ENCODE peak calls at places on chromosomes 12 and 14, in four cellular contexts. One of them, this sample, is unnamed.
A peak's percentile ranks its signal among the peaks of the same experiment; 100 is the strongest.

GRCh38 chr12:30985814-30986452 is 59.4 kb downstream of the TSPAN11 start:
- DNase-seq in stimulated activated CD8-positive, alpha-beta memory T cell treated with anti-CD3 and anti-CD28 coated beads, Interleukin-15, amount 100 ng/mL, for 1 hour: no peak
- DNase-seq in NCI-H1105 treated with DMSO at 0.1 percent for 48 hours: peak; percentile 52
- DNase-seq in endothelial cell: peak; percentile 79
- DNase-seq in this sample: no peak

GRCh38 chr12:52244615-52244994 is 11.6 kb downstream of the KRT7 start:
- DNase-seq in stimulated activated CD8-positive, alpha-beta memory T cell treated with anti-CD3 and anti-CD28 coated beads, Interleukin-15, amount 100 ng/mL, for 1 hour: no peak
- DNase-seq in NCI-H1105 treated with DMSO at 0.1 percent for 48 hours: no peak
- DNase-seq in endothelial cell: no peak
- DNase-seq in this sample: no peak

GRCh38 chr14:84237881-84238280 is 1292.1 kb upstream of the FLRT2 start:
- DNase-seq in stimulated activated CD8-positive, alpha-beta memory T cell treated with anti-CD3 and anti-CD28 coated beads, Interleukin-15, amount 100 ng/mL, for 1 hour: no peak
- DNase-seq in NCI-H1105 treated with DMSO at 0.1 percent for 48 hours: no peak
- DNase-seq in endothelial cell: no peak
- DNase-seq in this sample: no peak

GRCh38 chr12:78929075-78929418 is 64.5 kb downstream of the SYT1 start:
- DNase-seq in stimulated activated CD8-positive, alpha-beta memory T cell treated with anti-CD3 and anti-CD28 coated beads, Interleukin-15, amount 100 ng/mL, for 1 hour: no peak
- DNase-seq in NCI-H1105 treated with DMSO at 0.1 percent for 48 hours: no peak
- DNase-seq in endothelial cell: no peak
- DNase-seq in this sample: no peak

GRCh38 chr14:94390372-94391086 is 2.1 kb upstream of the SERPINA1 start:
- DNase-seq in stimulated activated CD8-positive, alpha-beta memory T cell treated with anti-CD3 and anti-CD28 coated beads, Interleukin-15, amount 100 ng/mL, for 1 hour: no peak
- DNase-seq in NCI-H1105 treated with DMSO at 0.1 percent for 48 hours: no peak
- DNase-seq in endothelial cell: no peak
- DNase-seq in this sample: no peak

GRCh38 chr12:106415134-106415533 is 57.6 kb downstream of the POLR3B start:
- DNase-seq in stimulated activated CD8-positive, alpha-beta memory T cell treated with anti-CD3 and anti-CD28 coated beads, Interleukin-15, amount 100 ng/mL, for 1 hour: no peak
- DNase-seq in NCI-H1105 treated with DMSO at 0.1 percent for 48 hours: no peak
- DNase-seq in endothelial cell: no peak
- DNase-seq in this sample: no peak

GRCh38 chr14:55938249-55938791 is 179.9 kb upstream of the PELI2 start:
- DNase-seq in stimulated activated CD8-positive, alpha-beta memory T cell treated with anti-CD3 and anti-CD28 coated beads, Interleukin-15, amount 100 ng/mL, for 1 hour: no peak
- DNase-seq in NCI-H1105 treated with DMSO at 0.1 percent for 48 hours: peak; percentile 45
- DNase-seq in endothelial cell: no peak
- DNase-seq in this sample: no peak

GRCh38 chr14:105337966-105338365 is 23.4 kb downstream of the PACS2 start:
- DNase-seq in stimulated activated CD8-positive, alpha-beta memory T cell treated with anti-CD3 and anti-CD28 coated beads, Interleukin-15, amount 100 ng/mL, for 1 hour: no peak
- DNase-seq in NCI-H1105 treated with DMSO at 0.1 percent for 48 hours: no peak
- DNase-seq in endothelial cell: no peak
- DNase-seq in this sample: no peak

GRCh38 chr12:92759634-92760268 is 57.0 kb downstream of the PLEKHG7 start:
- DNase-seq in stimulated activated CD8-positive, alpha-beta memory T cell treated with anti-CD3 and anti-CD28 coated beads, Interleukin-15, amount 100 ng/mL, for 1 hour: no peak
- DNase-seq in NCI-H1105 treated with DMSO at 0.1 percent for 48 hours: no peak
- DNase-seq in endothelial cell: no peak
- DNase-seq in this sample: no peak

GRCh38 chr14:55388160-55388559 is 23.5 kb downstream of the ATG14 start:
- DNase-seq in stimulated activated CD8-positive, alpha-beta memory T cell treated with anti-CD3 and anti-CD28 coated beads, Interleukin-15, amount 100 ng/mL, for 1 hour: no peak
- DNase-seq in NCI-H1105 treated with DMSO at 0.1 percent for 48 hours: no peak
- DNase-seq in endothelial cell: no peak
- DNase-seq in this sample: no peak

GRCh38 chr12:65497645-65498044 is 219.2 kb downstream of the MSRB3 start:
- DNase-seq in stimulated activated CD8-positive, alpha-beta memory T cell treated with anti-CD3 and anti-CD28 coated beads, Interleukin-15, amount 100 ng/mL, for 1 hour: no peak
- DNase-seq in NCI-H1105 treated with DMSO at 0.1 percent for 48 hours: no peak
- DNase-seq in endothelial cell: no peak
- DNase-seq in this sample: no peak

GRCh38 chr12:25648460-25648859 is 95.4 kb upstream of the LMNTD1 start:
- DNase-seq in stimulated activated CD8-positive, alpha-beta memory T cell treated with anti-CD3 and anti-CD28 coated beads, Interleukin-15, amount 100 ng/mL, for 1 hour: no peak
- DNase-seq in NCI-H1105 treated with DMSO at 0.1 percent for 48 hours: peak; percentile 49
- DNase-seq in endothelial cell: peak; percentile 24
- DNase-seq in this sample: no peak

GRCh38 chr12:17802657-17803641 is 287.0 kb downstream of the RERGL start:
- DNase-seq in stimulated activated CD8-positive, alpha-beta memory T cell treated with anti-CD3 and anti-CD28 coated beads, Interleukin-15, amount 100 ng/mL, for 1 hour: no peak
- DNase-seq in NCI-H1105 treated with DMSO at 0.1 percent for 48 hours: no peak
- DNase-seq in endothelial cell: no peak
- DNase-seq in this sample: no peak

GRCh38 chr12:72264548-72265175 is 7.5 kb upstream of the TRHDE start:
- DNase-seq in stimulated activated CD8-positive, alpha-beta memory T cell treated with anti-CD3 and anti-CD28 coated beads, Interleukin-15, amount 100 ng/mL, for 1 hour: no peak
- DNase-seq in NCI-H1105 treated with DMSO at 0.1 percent for 48 hours: peak; percentile 33
- DNase-seq in endothelial cell: no peak
- DNase-seq in this sample: no peak

GRCh38 chr12:96862326-96862725 is 44.7 kb upstream of the NEDD1 start:
- DNase-seq in stimulated activated CD8-positive, alpha-beta memory T cell treated with anti-CD3 and anti-CD28 coated beads, Interleukin-15, amount 100 ng/mL, for 1 hour: no peak
- DNase-seq in NCI-H1105 treated with DMSO at 0.1 percent for 48 hours: no peak
- DNase-seq in endothelial cell: no peak
- DNase-seq in this sample: no peak

GRCh38 chr12:76470028-76470939 is 89.3 kb downstream of the OSBPL8 start:
- DNase-seq in stimulated activated CD8-positive, alpha-beta memory T cell treated with anti-CD3 and anti-CD28 coated beads, Interleukin-15, amount 100 ng/mL, for 1 hour: no peak
- DNase-seq in NCI-H1105 treated with DMSO at 0.1 percent for 48 hours: no peak
- DNase-seq in endothelial cell: no peak
- DNase-seq in this sample: no peak

GRCh38 chr14:74685054-74685453 is 27.8 kb downstream of the AREL1 start:
- DNase-seq in stimulated activated CD8-positive, alpha-beta memory T cell treated with anti-CD3 and anti-CD28 coated beads, Interleukin-15, amount 100 ng/mL, for 1 hour: no peak
- DNase-seq in NCI-H1105 treated with DMSO at 0.1 percent for 48 hours: no peak
- DNase-seq in endothelial cell: no peak
- DNase-seq in this sample: no peak

GRCh38 chr12:68932701-68933563 is at the start of gene CPM:
- DNase-seq in stimulated activated CD8-positive, alpha-beta memory T cell treated with anti-CD3 and anti-CD28 coated beads, Interleukin-15, amount 100 ng/mL, for 1 hour: peak; percentile 20
- DNase-seq in NCI-H1105 treated with DMSO at 0.1 percent for 48 hours: no peak
- DNase-seq in endothelial cell: peak; percentile 49
- DNase-seq in this sample: peak; percentile 49

GRCh38 chr12:6766651-6767300 is 613 bp downstream of the PTMS start:
- DNase-seq in stimulated activated CD8-positive, alpha-beta memory T cell treated with anti-CD3 and anti-CD28 coated beads, Interleukin-15, amount 100 ng/mL, for 1 hour: no peak
- DNase-seq in NCI-H1105 treated with DMSO at 0.1 percent for 48 hours: peak; percentile 59
- DNase-seq in endothelial cell: peak; percentile 79
- DNase-seq in this sample: no peak

GRCh38 chr12:100329800-100330199 is 27.1 kb upstream of the SLC17A8 start:
- DNase-seq in stimulated activated CD8-positive, alpha-beta memory T cell treated with anti-CD3 and anti-CD28 coated beads, Interleukin-15, amount 100 ng/mL, for 1 hour: no peak
- DNase-seq in NCI-H1105 treated with DMSO at 0.1 percent for 48 hours: no peak
- DNase-seq in endothelial cell: no peak
- DNase-seq in this sample: no peak

GRCh38 chr12:125454786-125455450 is 389.7 kb downstream of the AACS start:
- DNase-seq in stimulated activated CD8-positive, alpha-beta memory T cell treated with anti-CD3 and anti-CD28 coated beads, Interleukin-15, amount 100 ng/mL, for 1 hour: no peak
- DNase-seq in NCI-H1105 treated with DMSO at 0.1 percent for 48 hours: no peak
- DNase-seq in endothelial cell: no peak
- DNase-seq in this sample: no peak

GRCh38 chr12:69985656-69986055 is 160.6 kb downstream of the MYRFL start:
- DNase-seq in stimulated activated CD8-positive, alpha-beta memory T cell treated with anti-CD3 and anti-CD28 coated beads, Interleukin-15, amount 100 ng/mL, for 1 hour: no peak
- DNase-seq in NCI-H1105 treated with DMSO at 0.1 percent for 48 hours: no peak
- DNase-seq in endothelial cell: no peak
- DNase-seq in this sample: no peak

GRCh38 chr12:120529641-120530314 is 820 bp upstream of the COQ5 start:
- DNase-seq in stimulated activated CD8-positive, alpha-beta memory T cell treated with anti-CD3 and anti-CD28 coated beads, Interleukin-15, amount 100 ng/mL, for 1 hour: no peak
- DNase-seq in NCI-H1105 treated with DMSO at 0.1 percent for 48 hours: peak; percentile 33
- DNase-seq in endothelial cell: peak; percentile 6
- DNase-seq in this sample: no peak

GRCh38 chr12:27497446-27497845 is 26.6 kb upstream of the PPFIBP1 start:
- DNase-seq in stimulated activated CD8-positive, alpha-beta memory T cell treated with anti-CD3 and anti-CD28 coated beads, Interleukin-15, amount 100 ng/mL, for 1 hour: no peak
- DNase-seq in NCI-H1105 treated with DMSO at 0.1 percent for 48 hours: no peak
- DNase-seq in endothelial cell: no peak
- DNase-seq in this sample: no peak

GRCh38 chr14:52380294-52380693 is 66.2 kb downstream of the PTGER2 start:
- DNase-seq in stimulated activated CD8-positive, alpha-beta memory T cell treated with anti-CD3 and anti-CD28 coated beads, Interleukin-15, amount 100 ng/mL, for 1 hour: no peak
- DNase-seq in NCI-H1105 treated with DMSO at 0.1 percent for 48 hours: no peak
- DNase-seq in endothelial cell: no peak
- DNase-seq in this sample: no peak

GRCh38 chr14:87497301-87497700 is 495.7 kb downstream of the GALC start:
- DNase-seq in stimulated activated CD8-positive, alpha-beta memory T cell treated with anti-CD3 and anti-CD28 coated beads, Interleukin-15, amount 100 ng/mL, for 1 hour: no peak
- DNase-seq in NCI-H1105 treated with DMSO at 0.1 percent for 48 hours: no peak
- DNase-seq in endothelial cell: no peak
- DNase-seq in this sample: no peak

GRCh38 chr14:103402700-103403099 is 17.5 kb downstream of the MARK3 start:
- DNase-seq in stimulated activated CD8-positive, alpha-beta memory T cell treated with anti-CD3 and anti-CD28 coated beads, Interleukin-15, amount 100 ng/mL, for 1 hour: no peak
- DNase-seq in NCI-H1105 treated with DMSO at 0.1 percent for 48 hours: no peak
- DNase-seq in endothelial cell: no peak
- DNase-seq in this sample: no peak

GRCh38 chr12:99957866-99958466 is 26.8 kb downstream of the ANKS1B start:
- DNase-seq in stimulated activated CD8-positive, alpha-beta memory T cell treated with anti-CD3 and anti-CD28 coated beads, Interleukin-15, amount 100 ng/mL, for 1 hour: no peak
- DNase-seq in NCI-H1105 treated with DMSO at 0.1 percent for 48 hours: no peak
- DNase-seq in endothelial cell: no peak
- DNase-seq in this sample: no peak